ENCODE peak calls at places on chromosome 1, in four cellular contexts. One of them, this sample, is unnamed.
A peak's percentile ranks its signal among the peaks of the same experiment; 100 is the strongest.

GRCh38 chr1:53376742-53377437 is 49.0 kb upstream of the LRP8 start:
- DNase-seq in uterus: peak; percentile 3
- DNase-seq in thoracic aorta: no peak
- DNase-seq in lower lobe of right lung: no peak
- DNase-seq in this sample: no peak

GRCh38 chr1:231750818-231751623 is 124.4 kb downstream of the DISC1 start:
- DNase-seq in thoracic aorta: no peak
- DNase-seq in uterus: no peak
- DNase-seq in lower lobe of right lung: no peak
- DNase-seq in this sample: no peak

GRCh38 chr1:34532113-34532512 is 222.7 kb upstream of the GJB5 start:
- DNase-seq in thoracic aorta: no peak
- DNase-seq in lower lobe of right lung: no peak
- DNase-seq in uterus: no peak
- DNase-seq in this sample: no peak

GRCh38 chr1:55848906-55849305 is 633.7 kb upstream of the USP24 start:
- DNase-seq in lower lobe of right lung: no peak
- DNase-seq in uterus: no peak
- DNase-seq in thoracic aorta: no peak
- DNase-seq in this sample: no peak

GRCh38 chr1:247337250-247337746 is 5.6 kb upstream of the ZNF496 start:
- DNase-seq in thoracic aorta: no peak
- DNase-seq in uterus: peak; percentile 53
- DNase-seq in lower lobe of right lung: no peak
- DNase-seq in this sample: no peak

GRCh38 chr1:154729031-154729442 is 121.1 kb upstream of the ADAR start:
- DNase-seq in uterus: peak; percentile 68
- DNase-seq in thoracic aorta: no peak
- DNase-seq in lower lobe of right lung: no peak
- DNase-seq in this sample: no peak

GRCh38 chr1:54614558-54614957 is 8.8 kb downstream of the FAM151A start:
- DNase-seq in thoracic aorta: no peak
- DNase-seq in uterus: no peak
- DNase-seq in lower lobe of right lung: no peak
- DNase-seq in this sample: no peak

GRCh38 chr1:3611170-3612019 is at the start of gene MEGF6:
- DNase-seq in lower lobe of right lung: peak; percentile 85
- DNase-seq in uterus: peak; percentile 70
- DNase-seq in thoracic aorta: no peak
- DNase-seq in this sample: no peak

GRCh38 chr1:17013598-17014320 is 2.0 kb upstream of the ATP13A2 start:
- DNase-seq in lower lobe of right lung: peak; percentile 73
- DNase-seq in thoracic aorta: no peak
- DNase-seq in uterus: no peak
- DNase-seq in this sample: no peak

DNA sequence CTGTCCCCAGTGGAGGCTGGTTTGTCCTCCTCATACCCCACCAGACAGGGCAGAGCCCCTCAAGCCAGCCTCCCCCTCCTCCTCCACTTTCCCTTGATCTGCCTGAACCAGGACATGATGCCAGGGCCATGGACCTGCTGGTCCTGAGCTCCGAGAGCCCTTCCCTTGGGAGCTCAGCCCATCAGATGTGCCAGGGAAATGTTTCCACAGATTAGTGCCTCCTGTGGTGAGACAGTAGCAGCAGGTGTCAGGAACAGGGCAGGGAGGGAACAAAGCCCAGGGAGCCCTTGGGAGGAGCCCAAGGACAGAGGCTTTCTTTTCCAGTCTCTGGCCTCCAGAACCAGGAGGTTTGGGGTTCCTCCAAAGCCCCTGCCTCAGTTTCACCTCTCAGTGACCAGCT is 14.6 kb upstream of the SLC41A1 start:
- DNase-seq in uterus: no peak
- DNase-seq in thoracic aorta: no peak
- DNase-seq in lower lobe of right lung: no peak
- DNase-seq in this sample: no peak
- TF ChIP-seq CTCF in uterus: no peak
- TF ChIP-seq CTCF in thoracic aorta: no peak
- TF ChIP-seq CTCF in lower lobe of right lung: no peak
- TF ChIP-seq CTCF in this sample: no peak

GRCh38 chr1:114668784-114669561 is 876 bp downstream of the DENND2C start:
- DNase-seq in lower lobe of right lung: no peak
- DNase-seq in uterus: no peak
- DNase-seq in thoracic aorta: no peak
- DNase-seq in this sample: peak; percentile 0

GRCh38 chr1:114670083-114671010 is 498 bp upstream of the DENND2C start:
- DNase-seq in uterus: peak; percentile 92
- DNase-seq in lower lobe of right lung: peak; percentile 95
- DNase-seq in thoracic aorta: peak; percentile 80
- DNase-seq in this sample: peak; percentile 43

GRCh38 chr1:114669562-114670082 is at the start of gene DENND2C:
- DNase-seq in lower lobe of right lung: no peak
- DNase-seq in uterus: no peak
- DNase-seq in thoracic aorta: no peak
- DNase-seq in this sample: no peak

GRCh38 chr1:114671939-114672275 is 2.1 kb upstream of the DENND2C start:
- DNase-seq in lower lobe of right lung: peak; percentile 50
- DNase-seq in thoracic aorta: no peak
- DNase-seq in uterus: no peak
- DNase-seq in this sample: no peak

DNA sequence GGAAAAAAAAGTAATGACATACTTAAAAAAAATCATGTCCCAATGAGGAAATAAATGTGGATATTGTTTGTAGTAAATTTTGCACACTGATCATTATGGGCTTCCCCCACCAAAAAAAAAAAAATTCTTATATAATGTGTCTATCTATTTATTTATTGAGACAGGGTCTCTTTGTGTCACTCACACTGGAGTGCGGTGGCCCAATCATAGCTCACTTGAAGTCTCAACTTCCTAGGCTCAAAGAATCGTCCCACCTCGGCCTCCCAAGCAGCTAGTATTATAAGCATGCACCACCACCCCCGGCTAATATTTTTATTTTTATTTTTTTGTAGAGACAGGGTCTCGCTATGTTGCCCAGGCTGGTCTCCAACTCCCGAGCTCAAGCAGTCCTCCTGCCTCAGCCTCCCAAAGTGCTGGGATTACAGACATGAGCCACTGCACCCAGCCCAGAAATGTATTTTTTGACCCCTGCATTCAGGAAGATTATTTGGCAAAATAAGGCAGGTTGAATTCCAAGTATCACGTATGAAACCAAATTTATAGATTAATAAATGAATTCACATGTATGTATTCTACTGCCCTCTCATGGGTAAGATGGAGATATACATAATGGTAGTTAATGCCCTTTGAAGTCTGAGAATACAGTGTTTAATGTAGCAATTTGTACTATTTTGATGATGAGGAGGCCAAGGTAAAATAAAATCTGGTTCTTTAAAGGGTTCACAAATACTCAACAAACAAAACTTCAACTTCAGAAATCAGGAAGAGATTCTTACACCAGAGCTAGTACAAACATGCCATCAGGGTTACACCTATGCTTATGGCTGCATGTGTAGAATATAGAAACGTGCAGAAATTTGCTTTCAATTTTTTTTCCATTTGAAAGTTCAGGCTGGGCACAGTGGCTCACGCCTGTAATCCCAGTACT is 1.4 kb upstream of the DENND2C start:
- DNase-seq in uterus: no peak
- DNase-seq in thoracic aorta: no peak
- DNase-seq in lower lobe of right lung: no peak
- DNase-seq in this sample: no peak
- H3K4me3 ChIP-seq in uterus: no peak overlapping the region
- H3K4me3 ChIP-seq in thoracic aorta: peak overlapping the region; percentile 83
- H3K4me3 ChIP-seq in lower lobe of right lung: peak overlapping the region; percentile 92
- H3K4me3 ChIP-seq in this sample: no peak overlapping the region

DNA sequence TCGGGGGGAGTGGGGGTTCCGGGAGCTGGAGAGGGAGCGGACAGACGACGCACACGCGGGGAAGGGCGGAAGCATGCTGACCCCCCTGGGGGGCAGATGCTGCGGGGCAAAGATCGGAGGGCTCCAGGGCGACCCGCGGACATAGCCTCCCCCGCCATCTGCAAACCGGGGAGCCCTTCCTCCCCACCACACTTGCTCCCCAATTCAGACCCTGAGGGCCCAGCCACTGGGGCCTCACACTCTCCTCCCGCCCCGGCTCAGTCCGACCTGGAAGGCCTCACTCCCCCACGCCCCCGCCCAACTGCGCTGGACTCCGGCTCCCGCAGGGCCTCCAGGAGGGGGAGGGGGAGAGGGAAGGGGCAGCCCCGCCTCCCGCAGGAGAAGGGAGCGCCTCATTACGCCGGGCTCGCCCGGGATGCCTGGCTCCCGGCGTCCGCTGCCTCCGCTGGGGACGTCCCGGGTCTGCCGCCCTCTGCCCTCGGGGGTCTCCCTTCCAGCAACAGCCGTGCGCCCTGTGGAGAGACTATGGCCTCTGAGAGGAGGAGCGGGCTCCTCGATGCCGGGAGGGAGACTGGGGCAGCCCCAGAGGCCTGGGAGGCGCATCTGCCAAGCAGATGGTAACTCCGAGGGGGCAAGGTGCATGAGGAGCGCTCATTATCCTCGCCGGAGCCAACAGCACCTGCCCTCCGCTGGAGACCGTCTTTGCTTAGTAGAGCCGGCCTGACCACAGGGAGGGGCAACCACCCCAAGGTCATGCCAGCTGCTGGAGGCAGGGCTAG is 636 bp upstream of the CAMK2N1 start:
- DNase-seq in thoracic aorta: no peak
- DNase-seq in lower lobe of right lung: peak; percentile 66
- DNase-seq in uterus: peak; percentile 86
- DNase-seq in this sample: no peak
- H3K36me3 ChIP-seq in thoracic aorta: no peaks in the 10 kb centered on the region
- H3K36me3 ChIP-seq in lower lobe of right lung: no peaks in the 10 kb centered on the region
- H3K36me3 ChIP-seq in uterus: no peaks in the 10 kb centered on the region
- H3K36me3 ChIP-seq in this sample: peaks cover 1% of the 10 kb centered on the region

GRCh38 chr1:117511273-117511672 is 94.6 kb upstream of the TENT5C start:
- DNase-seq in uterus: no peak
- DNase-seq in thoracic aorta: no peak
- DNase-seq in lower lobe of right lung: no peak
- DNase-seq in this sample: no peak

GRCh38 chr1:117512728-117513321 is 93.0 kb upstream of the TENT5C start:
- DNase-seq in thoracic aorta: no peak
- DNase-seq in lower lobe of right lung: no peak
- DNase-seq in uterus: no peak
- DNase-seq in this sample: no peak
- TF ChIP-seq CTCF in thoracic aorta: peak; percentile 47
- TF ChIP-seq CTCF in lower lobe of right lung: peak; percentile 50
- TF ChIP-seq CTCF in uterus: peak; percentile 52
- TF ChIP-seq CTCF in this sample: peak; percentile 50

GRCh38 chr1:18865176-18865575 is 5.7 kb upstream of the TAS1R2 start:
- DNase-seq in lower lobe of right lung: peak; percentile 14
- DNase-seq in uterus: no peak
- DNase-seq in thoracic aorta: no peak
- DNase-seq in this sample: no peak
- H3K4me3 ChIP-seq in lower lobe of right lung: no peak overlapping the region
- H3K4me3 ChIP-seq in uterus: no peak overlapping the region
- H3K4me3 ChIP-seq in thoracic aorta: no peak overlapping the region
- H3K4me3 ChIP-seq in this sample: no peak overlapping the region

GRCh38 chr1:203840208-203840808 is 21.1 kb upstream of the SNRPE start:
- DNase-seq in thoracic aorta: no peak
- DNase-seq in lower lobe of right lung: no peak
- DNase-seq in uterus: no peak
- DNase-seq in this sample: no peak
- H3K36me3 ChIP-seq in thoracic aorta: peaks cover 32% of the 10 kb centered on the region
- H3K36me3 ChIP-seq in lower lobe of right lung: peaks cover 87% of the 10 kb centered on the region
- H3K36me3 ChIP-seq in uterus: peaks cover 3% of the 10 kb centered on the region
- H3K36me3 ChIP-seq in this sample: peaks cover 8% of the 10 kb centered on the region

DNA sequence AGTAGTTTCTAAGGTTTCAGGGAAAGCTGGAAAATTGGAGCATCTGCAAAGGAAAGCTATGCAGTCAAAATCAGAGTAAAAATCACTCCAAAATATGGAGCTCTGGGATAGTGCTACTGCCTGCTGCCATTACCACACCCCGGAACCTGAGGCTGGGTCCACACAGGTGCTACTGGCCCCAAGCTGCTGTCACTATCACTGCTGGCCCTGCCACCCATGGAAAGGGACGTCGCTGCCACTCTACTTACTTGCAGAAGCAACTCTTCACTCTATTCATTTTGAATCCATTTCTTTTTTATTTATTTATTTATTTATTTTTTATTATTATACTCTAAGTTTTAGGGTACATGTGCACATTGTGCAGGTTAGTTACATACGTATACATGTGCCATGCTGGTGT is 60.3 kb upstream of the RGS18 start:
- DNase-seq in uterus: no peak
- DNase-seq in thoracic aorta: no peak
- DNase-seq in lower lobe of right lung: no peak
- DNase-seq in this sample: no peak
- TF ChIP-seq CTCF in uterus: no peak
- TF ChIP-seq CTCF in thoracic aorta: no peak
- TF ChIP-seq CTCF in lower lobe of right lung: no peak
- TF ChIP-seq CTCF in this sample: no peak

DNA sequence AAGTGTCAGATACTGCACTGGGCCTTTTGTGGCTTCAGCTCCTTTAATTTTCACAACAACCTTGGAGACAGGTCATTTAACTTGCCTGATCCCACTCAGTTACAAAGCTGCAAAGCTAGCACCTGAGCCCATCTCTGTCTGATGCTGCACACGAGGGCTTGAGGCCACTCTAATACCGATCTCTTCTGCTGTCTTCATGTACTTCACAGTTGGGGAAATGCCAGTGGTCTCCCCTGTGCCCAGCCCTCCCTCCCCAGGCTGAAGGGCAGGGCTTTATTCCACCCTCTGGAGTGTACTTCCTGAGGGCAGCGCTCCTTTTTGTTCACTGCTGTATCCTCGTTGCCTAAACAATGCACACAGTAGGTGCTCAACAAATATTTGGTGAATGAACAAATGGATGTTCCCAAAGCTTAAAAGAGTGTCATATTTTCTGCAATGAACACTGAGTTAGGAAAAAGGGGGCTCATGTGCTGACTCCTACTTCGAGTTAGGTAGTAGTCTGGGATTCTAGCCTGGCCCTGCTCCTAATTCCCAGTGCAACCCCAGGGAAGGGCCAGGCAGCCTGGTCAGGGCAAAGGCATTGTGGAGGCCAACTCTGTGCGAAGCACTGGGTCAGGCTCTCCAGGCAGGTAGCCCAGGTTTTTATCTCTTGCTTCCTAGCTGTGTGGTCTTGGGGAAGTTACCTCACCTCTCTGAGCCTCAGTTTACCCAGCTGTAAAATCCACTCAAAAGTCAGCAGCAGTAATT is 1.1 kb downstream of the TMCO4 start:
- DNase-seq in lower lobe of right lung: no peak
- DNase-seq in uterus: no peak
- DNase-seq in thoracic aorta: no peak
- DNase-seq in this sample: no peak
- H3K4me3 ChIP-seq in lower lobe of right lung: peak overlapping the region; percentile 76
- H3K4me3 ChIP-seq in uterus: peak overlapping the region; percentile 64
- H3K4me3 ChIP-seq in thoracic aorta: peak overlapping the region; percentile 81
- H3K4me3 ChIP-seq in this sample: peak overlapping the region; percentile 54

DNA sequence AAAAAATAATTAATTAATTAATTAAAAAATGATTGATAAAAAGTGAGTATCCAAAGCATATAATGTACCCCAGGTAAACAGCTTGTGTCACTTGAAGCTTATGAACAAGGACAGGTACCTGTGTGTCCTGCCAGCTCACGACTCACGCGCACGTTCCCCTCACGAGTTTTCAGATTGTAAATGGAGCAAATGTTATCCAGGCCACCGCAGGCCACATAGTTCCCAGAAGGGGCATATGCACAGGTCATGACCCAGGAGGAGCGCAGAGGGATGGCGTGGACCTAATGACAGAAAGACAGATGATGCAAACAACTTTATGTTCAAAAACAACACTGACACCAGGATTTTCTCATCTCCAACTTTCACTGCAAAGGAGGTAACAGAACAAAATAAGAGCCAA is 26.0 kb upstream of the NADK start:
- DNase-seq in thoracic aorta: no peak
- DNase-seq in lower lobe of right lung: no peak
- DNase-seq in uterus: no peak
- DNase-seq in this sample: no peak
- H3K36me3 ChIP-seq in thoracic aorta: peaks cover 15% of the 10 kb centered on the region
- H3K36me3 ChIP-seq in lower lobe of right lung: peaks cover 88% of the 10 kb centered on the region
- H3K36me3 ChIP-seq in uterus: no peaks in the 10 kb centered on the region
- H3K36me3 ChIP-seq in this sample: peaks cover 25% of the 10 kb centered on the region

This sample was measured in BJ.